ENCODE peak calls at places on chromosomes 13 and 19, in nine cellular contexts. One of them, this sample, is unnamed.

GRCh38 chr13:30920162-30920561 is 12.3 kb upstream of the TEX26 start:
- DNase-seq in suprapubic skin: no peak
- DNase-seq in tibial nerve: no peak
- DNase-seq in heart left ventricle: no peak
- DNase-seq in Peyer's patch: no peak
- DNase-seq in breast epithelium: no peak
- DNase-seq in endothelial cell of umbilical vein: no peak
- DNase-seq in NB4: no peak
- DNase-seq in IMR-90: no peak
- DNase-seq in this sample: no peak

GRCh38 chr13:101144808-101145419 is 271.4 kb downstream of the NALCN start:
- DNase-seq in suprapubic skin: no peak
- DNase-seq in tibial nerve: no peak
- DNase-seq in heart left ventricle: no peak
- DNase-seq in Peyer's patch: no peak
- DNase-seq in breast epithelium: no peak
- DNase-seq in endothelial cell of umbilical vein: peak
- DNase-seq in NB4: peak
- DNase-seq in IMR-90: peak
- DNase-seq in this sample: no peak

GRCh38 chr13:44259045-44260042 is 114.3 kb upstream of the SERP2 start:
- DNase-seq in suprapubic skin: no peak
- DNase-seq in tibial nerve: peak
- DNase-seq in heart left ventricle: no peak
- DNase-seq in Peyer's patch: no peak
- DNase-seq in breast epithelium: no peak
- DNase-seq in endothelial cell of umbilical vein: peak
- DNase-seq in NB4: peak
- DNase-seq in IMR-90: peak
- DNase-seq in this sample: peak

GRCh38 chr19:48094843-48095203 is 15.8 kb downstream of the PLA2G4C start:
- DNase-seq in suprapubic skin: no peak
- DNase-seq in tibial nerve: no peak
- DNase-seq in heart left ventricle: no peak
- DNase-seq in Peyer's patch: no peak
- DNase-seq in breast epithelium: no peak
- DNase-seq in endothelial cell of umbilical vein: no peak
- DNase-seq in NB4: no peak
- DNase-seq in IMR-90: no peak
- DNase-seq in this sample: no peak

GRCh38 chr19:17946965-17947784 is 14.4 kb downstream of the CCDC124 start:
- DNase-seq in suprapubic skin: no peak
- DNase-seq in tibial nerve: no peak
- DNase-seq in heart left ventricle: no peak
- DNase-seq in Peyer's patch: no peak
- DNase-seq in breast epithelium: no peak
- DNase-seq in endothelial cell of umbilical vein: no peak
- DNase-seq in NB4: no peak
- DNase-seq in IMR-90: no peak
- DNase-seq in this sample: no peak

GRCh38 chr19:49590071-49590970 is 661 bp upstream of the PRR12 start:
- DNase-seq in suprapubic skin: peak
- DNase-seq in tibial nerve: peak
- DNase-seq in heart left ventricle: peak
- DNase-seq in Peyer's patch: peak
- DNase-seq in breast epithelium: peak
- DNase-seq in endothelial cell of umbilical vein: peak
- DNase-seq in NB4: peak
- DNase-seq in IMR-90: peak
- DNase-seq in this sample: peak

GRCh38 chr19:18460313-18460712 is 22.4 kb upstream of the ISYNA1 start:
- DNase-seq in suprapubic skin: no peak
- DNase-seq in tibial nerve: peak
- DNase-seq in heart left ventricle: peak
- DNase-seq in Peyer's patch: no peak
- DNase-seq in breast epithelium: no peak
- DNase-seq in endothelial cell of umbilical vein: no peak
- DNase-seq in NB4: no peak
- DNase-seq in IMR-90: peak
- DNase-seq in this sample: peak

GRCh38 chr19:50661087-50661486 is 11.8 kb downstream of the C19orf81 start:
- DNase-seq in suprapubic skin: no peak
- DNase-seq in tibial nerve: no peak
- DNase-seq in heart left ventricle: no peak
- DNase-seq in Peyer's patch: no peak
- DNase-seq in breast epithelium: no peak
- DNase-seq in endothelial cell of umbilical vein: no peak
- DNase-seq in NB4: no peak
- DNase-seq in IMR-90: no peak
- DNase-seq in this sample: no peak

GRCh38 chr13:79258489-79258888 is 147.6 kb downstream of the RBM26 start:
- DNase-seq in suprapubic skin: no peak
- DNase-seq in tibial nerve: no peak
- DNase-seq in heart left ventricle: no peak
- DNase-seq in Peyer's patch: no peak
- DNase-seq in breast epithelium: no peak
- DNase-seq in endothelial cell of umbilical vein: no peak
- DNase-seq in NB4: peak
- DNase-seq in IMR-90: no peak
- DNase-seq in this sample: no peak

GRCh38 chr13:114053026-114053425 is 79.2 kb upstream of the C13orf46 start:
- DNase-seq in suprapubic skin: no peak
- DNase-seq in tibial nerve: no peak
- DNase-seq in heart left ventricle: no peak
- DNase-seq in Peyer's patch: no peak
- DNase-seq in breast epithelium: no peak
- DNase-seq in endothelial cell of umbilical vein: no peak
- DNase-seq in NB4: peak
- DNase-seq in IMR-90: peak
- DNase-seq in this sample: no peak

GRCh38 chr13:45863716-45864590 is 12.4 kb upstream of the SIAH3 start:
- DNase-seq in suprapubic skin: no peak
- DNase-seq in tibial nerve: no peak
- DNase-seq in heart left ventricle: no peak
- DNase-seq in Peyer's patch: no peak
- DNase-seq in breast epithelium: no peak
- DNase-seq in endothelial cell of umbilical vein: no peak
- DNase-seq in NB4: no peak
- DNase-seq in IMR-90: no peak
- DNase-seq in this sample: no peak

GRCh38 chr13:102638741-102639140 is 42.0 kb downstream of the TPP2 start:
- DNase-seq in suprapubic skin: no peak
- DNase-seq in tibial nerve: no peak
- DNase-seq in heart left ventricle: no peak
- DNase-seq in Peyer's patch: no peak
- DNase-seq in breast epithelium: no peak
- DNase-seq in endothelial cell of umbilical vein: peak
- DNase-seq in NB4: no peak
- DNase-seq in IMR-90: no peak
- DNase-seq in this sample: no peak

GRCh38 chr13:99998261-99998660 is 16.7 kb downstream of the ZIC2 start:
- DNase-seq in suprapubic skin: no peak
- DNase-seq in tibial nerve: no peak
- DNase-seq in heart left ventricle: no peak
- DNase-seq in Peyer's patch: no peak
- DNase-seq in breast epithelium: no peak
- DNase-seq in endothelial cell of umbilical vein: no peak
- DNase-seq in NB4: no peak
- DNase-seq in IMR-90: no peak
- DNase-seq in this sample: no peak

GRCh38 chr13:32224916-32225315 is 90.2 kb downstream of the ZAR1L start:
- DNase-seq in suprapubic skin: no peak
- DNase-seq in tibial nerve: no peak
- DNase-seq in heart left ventricle: no peak
- DNase-seq in Peyer's patch: no peak
- DNase-seq in breast epithelium: no peak
- DNase-seq in endothelial cell of umbilical vein: no peak
- DNase-seq in NB4: no peak
- DNase-seq in IMR-90: peak
- DNase-seq in this sample: no peak

GRCh38 chr19:40921005-40921897 is 39.2 kb upstream of the CYP2A7 start:
- DNase-seq in suprapubic skin: no peak
- DNase-seq in tibial nerve: no peak
- DNase-seq in heart left ventricle: no peak
- DNase-seq in Peyer's patch: peak
- DNase-seq in breast epithelium: peak
- DNase-seq in endothelial cell of umbilical vein: peak
- DNase-seq in NB4: no peak
- DNase-seq in IMR-90: no peak
- DNase-seq in this sample: no peak

GRCh38 chr13:40316301-40316700 is 350.1 kb downstream of the FOXO1 start:
- DNase-seq in suprapubic skin: no peak
- DNase-seq in tibial nerve: no peak
- DNase-seq in heart left ventricle: no peak
- DNase-seq in Peyer's patch: no peak
- DNase-seq in breast epithelium: no peak
- DNase-seq in endothelial cell of umbilical vein: no peak
- DNase-seq in NB4: no peak
- DNase-seq in IMR-90: no peak
- DNase-seq in this sample: no peak

GRCh38 chr19:54164369-54165068 is 5.0 kb upstream of the LENG1 start:
- DNase-seq in suprapubic skin: no peak
- DNase-seq in tibial nerve: peak
- DNase-seq in heart left ventricle: peak
- DNase-seq in Peyer's patch: peak
- DNase-seq in breast epithelium: no peak
- DNase-seq in endothelial cell of umbilical vein: peak
- DNase-seq in NB4: no peak
- DNase-seq in IMR-90: peak
- DNase-seq in this sample: no peak

GRCh38 chr19:13976446-13976845 is 24.1 kb downstream of the DCAF15 start:
- DNase-seq in suprapubic skin: no peak
- DNase-seq in tibial nerve: no peak
- DNase-seq in heart left ventricle: no peak
- DNase-seq in Peyer's patch: no peak
- DNase-seq in breast epithelium: no peak
- DNase-seq in endothelial cell of umbilical vein: no peak
- DNase-seq in NB4: no peak
- DNase-seq in IMR-90: no peak
- DNase-seq in this sample: no peak

GRCh38 chr19:33431986-33432385 is 58.5 kb downstream of the CEBPG start:
- DNase-seq in suprapubic skin: no peak
- DNase-seq in tibial nerve: no peak
- DNase-seq in heart left ventricle: no peak
- DNase-seq in Peyer's patch: no peak
- DNase-seq in breast epithelium: peak
- DNase-seq in endothelial cell of umbilical vein: no peak
- DNase-seq in NB4: no peak
- DNase-seq in IMR-90: no peak
- DNase-seq in this sample: no peak

GRCh38 chr13:36345438-36346221 is 564 bp downstream of the SPART start:
- DNase-seq in suprapubic skin: peak
- DNase-seq in tibial nerve: peak
- DNase-seq in heart left ventricle: peak
- DNase-seq in Peyer's patch: peak
- DNase-seq in breast epithelium: no peak
- DNase-seq in endothelial cell of umbilical vein: peak
- DNase-seq in NB4: peak
- DNase-seq in IMR-90: peak
- DNase-seq in this sample: peak
- TF ChIP-seq POLR2A in suprapubic skin: peak
- TF ChIP-seq POLR2A in tibial nerve: peak
- TF ChIP-seq POLR2A in heart left ventricle: peak
- TF ChIP-seq POLR2A in Peyer's patch: no peak
- TF ChIP-seq POLR2A in breast epithelium: peak
- TF ChIP-seq POLR2A in endothelial cell of umbilical vein: peak
- TF ChIP-seq POLR2A in NB4: peak
- TF ChIP-seq POLR2A in IMR-90: peak
- TF ChIP-seq POLR2A in this sample: peak

GRCh38 chr19:12793290-12794195 is 2.3 kb downstream of the JUNB start:
- DNase-seq in suprapubic skin: peak
- DNase-seq in tibial nerve: peak
- DNase-seq in heart left ventricle: peak
- DNase-seq in Peyer's patch: peak
- DNase-seq in breast epithelium: peak
- DNase-seq in endothelial cell of umbilical vein: peak
- DNase-seq in NB4: peak
- DNase-seq in IMR-90: peak
- DNase-seq in this sample: peak

GRCh38 chr19:12796146-12797071 is 5.1 kb downstream of the JUNB start:
- DNase-seq in suprapubic skin: no peak
- DNase-seq in tibial nerve: peak
- DNase-seq in heart left ventricle: peak
- DNase-seq in Peyer's patch: peak
- DNase-seq in breast epithelium: no peak
- DNase-seq in endothelial cell of umbilical vein: peak
- DNase-seq in NB4: peak
- DNase-seq in IMR-90: peak
- DNase-seq in this sample: peak

GRCh38 chr19:12792853-12793289 is 1.6 kb downstream of the JUNB start:
- DNase-seq in suprapubic skin: no peak
- DNase-seq in tibial nerve: no peak
- DNase-seq in heart left ventricle: no peak
- DNase-seq in Peyer's patch: no peak
- DNase-seq in breast epithelium: no peak
- DNase-seq in endothelial cell of umbilical vein: peak
- DNase-seq in NB4: no peak
- DNase-seq in IMR-90: no peak
- DNase-seq in this sample: no peak

GRCh38 chr19:12794196-12794921 is 3.1 kb downstream of the JUNB start:
- DNase-seq in suprapubic skin: no peak
- DNase-seq in tibial nerve: no peak
- DNase-seq in heart left ventricle: no peak
- DNase-seq in Peyer's patch: no peak
- DNase-seq in breast epithelium: no peak
- DNase-seq in endothelial cell of umbilical vein: no peak
- DNase-seq in NB4: peak
- DNase-seq in IMR-90: peak
- DNase-seq in this sample: no peak

GRCh38 chr19:12794936-12795335 is 3.6 kb downstream of the JUNB start:
- DNase-seq in suprapubic skin: no peak
- DNase-seq in tibial nerve: no peak
- DNase-seq in heart left ventricle: no peak
- DNase-seq in Peyer's patch: no peak
- DNase-seq in breast epithelium: no peak
- DNase-seq in endothelial cell of umbilical vein: no peak
- DNase-seq in NB4: no peak
- DNase-seq in IMR-90: peak
- DNase-seq in this sample: no peak
- TF ChIP-seq POLR2A in suprapubic skin: peak
- TF ChIP-seq POLR2A in tibial nerve: no peak
- TF ChIP-seq POLR2A in heart left ventricle: no peak
- TF ChIP-seq POLR2A in Peyer's patch: peak
- TF ChIP-seq POLR2A in breast epithelium: no peak
- TF ChIP-seq POLR2A in endothelial cell of umbilical vein: no peak
- TF ChIP-seq POLR2A in NB4: no peak
- TF ChIP-seq POLR2A in IMR-90: peak
- TF ChIP-seq POLR2A in this sample: no peak

GRCh38 chr19:42325308-42325895 is at the start of gene MEGF8:
- DNase-seq in suprapubic skin: peak
- DNase-seq in tibial nerve: peak
- DNase-seq in heart left ventricle: peak
- DNase-seq in Peyer's patch: peak
- DNase-seq in breast epithelium: peak
- DNase-seq in endothelial cell of umbilical vein: peak
- DNase-seq in NB4: peak
- DNase-seq in IMR-90: peak
- DNase-seq in this sample: peak
- TF ChIP-seq POLR2A in suprapubic skin: no peak
- TF ChIP-seq POLR2A in tibial nerve: peak
- TF ChIP-seq POLR2A in heart left ventricle: peak
- TF ChIP-seq POLR2A in Peyer's patch: peak
- TF ChIP-seq POLR2A in breast epithelium: no peak
- TF ChIP-seq POLR2A in endothelial cell of umbilical vein: no peak
- TF ChIP-seq POLR2A in NB4: peak
- TF ChIP-seq POLR2A in IMR-90: peak
- TF ChIP-seq POLR2A in this sample: no peak

GRCh38 chr13:110560606-110561334 is 752 bp downstream of the RAB20 start:
- DNase-seq in suprapubic skin: no peak
- DNase-seq in tibial nerve: no peak
- DNase-seq in heart left ventricle: peak
- DNase-seq in Peyer's patch: no peak
- DNase-seq in breast epithelium: no peak
- DNase-seq in endothelial cell of umbilical vein: peak
- DNase-seq in NB4: peak
- DNase-seq in IMR-90: no peak
- DNase-seq in this sample: no peak
- TF ChIP-seq POLR2A in suprapubic skin: no peak
- TF ChIP-seq POLR2A in tibial nerve: no peak
- TF ChIP-seq POLR2A in heart left ventricle: no peak
- TF ChIP-seq POLR2A in Peyer's patch: no peak
- TF ChIP-seq POLR2A in breast epithelium: no peak
- TF ChIP-seq POLR2A in endothelial cell of umbilical vein: no peak
- TF ChIP-seq POLR2A in NB4: no peak
- TF ChIP-seq POLR2A in IMR-90: no peak
- TF ChIP-seq POLR2A in this sample: no peak

This sample was measured in lower leg skin.